ENCODE peak calls at places on chromosome 22, in five cellular contexts. One of them, this sample, is unnamed.

GRCh38 chr22:22030493-22031182 is 48.1 kb upstream of the TOP3B start:
- DNase-seq in choroid plexus epithelial cell: peak
- DNase-seq in MM.1S: peak
- DNase-seq in GM23248: no peak
- DNase-seq in adipocyte: no peak
- DNase-seq in this sample: no peak

GRCh38 chr22:35783943-35784614 is 66.4 kb downstream of the APOL5 start:
- DNase-seq in choroid plexus epithelial cell: no peak
- DNase-seq in MM.1S: no peak
- DNase-seq in GM23248: peak
- DNase-seq in adipocyte: peak
- DNase-seq in this sample: peak

GRCh38 chr22:37228106-37229011 is 15.7 kb downstream of the RAC2 start:
- DNase-seq in choroid plexus epithelial cell: peak
- DNase-seq in MM.1S: no peak
- DNase-seq in GM23248: peak
- DNase-seq in adipocyte: peak
- DNase-seq in this sample: peak

GRCh38 chr22:49825436-49825835 is 2.2 kb downstream of the BRD1 start:
- DNase-seq in choroid plexus epithelial cell: peak
- DNase-seq in MM.1S: no peak
- DNase-seq in GM23248: peak
- DNase-seq in adipocyte: peak
- DNase-seq in this sample: peak

GRCh38 chr22:28883657-28883916 is 215 bp downstream of the ZNRF3 start:
- DNase-seq in choroid plexus epithelial cell: no peak
- DNase-seq in MM.1S: no peak
- DNase-seq in GM23248: no peak
- DNase-seq in adipocyte: no peak
- DNase-seq in this sample: peak

GRCh38 chr22:17772249-17772962 is 1.9 kb downstream of the BID start:
- DNase-seq in choroid plexus epithelial cell: no peak
- DNase-seq in MM.1S: no peak
- DNase-seq in GM23248: peak
- DNase-seq in adipocyte: peak
- DNase-seq in this sample: peak

GRCh38 chr22:50146440-50147228 is 23.9 kb upstream of the PANX2 start:
- DNase-seq in choroid plexus epithelial cell: peak
- DNase-seq in MM.1S: no peak
- DNase-seq in GM23248: peak
- DNase-seq in adipocyte: peak
- DNase-seq in this sample: peak

GRCh38 chr22:30979932-30980331 is 10.9 kb downstream of the TUG1 start:
- DNase-seq in choroid plexus epithelial cell: no peak
- DNase-seq in MM.1S: no peak
- DNase-seq in GM23248: no peak
- DNase-seq in adipocyte: no peak
- DNase-seq in this sample: peak

GRCh38 chr22:50112151-50113118 is 22.6 kb downstream of the MOV10L1 start:
- DNase-seq in choroid plexus epithelial cell: peak
- DNase-seq in MM.1S: no peak
- DNase-seq in GM23248: peak
- DNase-seq in adipocyte: peak
- DNase-seq in this sample: peak

GRCh38 chr22:25141994-25142620 is 57.6 kb upstream of the CRYBB3 start:
- DNase-seq in choroid plexus epithelial cell: no peak
- DNase-seq in MM.1S: no peak
- DNase-seq in GM23248: no peak
- DNase-seq in adipocyte: no peak
- DNase-seq in this sample: peak

GRCh38 chr22:37163618-37164534 is 14.2 kb upstream of the IL2RB start:
- DNase-seq in choroid plexus epithelial cell: no peak
- DNase-seq in MM.1S: no peak
- DNase-seq in GM23248: no peak
- DNase-seq in adipocyte: no peak
- DNase-seq in this sample: no peak